ENCODE peak calls at places on chromosomes 5 and 9, in four cellular contexts. O, N, D and L are unnamed samples.

GRCh38 chr5:56247596-56247995 is 14.5 kb upstream of the ANKRD55 start:
- DNase-seq in O (no peak), N (no peak), D (no peak), L (no peak)

GRCh38 chr5:2617461-2617860 is 134.0 kb downstream of the IRX2 start:
- DNase-seq in O (no peak), N (no peak), D (no peak), L (no peak)

GRCh38 chr9:27094640-27095039 is 14.4 kb upstream of the TEK start:
- DNase-seq in O (no peak), N (no peak), D (no peak), L (no peak)

GRCh38 chr9:32968101-32969011 is 33.1 kb downstream of the APTX start:
- DNase-seq in O (peak; percentile 6), N (peak; percentile 33), D (no peak), L (no peak)

GRCh38 chr5:118956727-118957126 is 31.6 kb downstream of the DTWD2 start:
- DNase-seq in O (no peak), N (no peak), D (no peak), L (no peak)

GRCh38 chr5:97026721-97027120 is 90.8 kb downstream of the LNPEP start:
- DNase-seq in O (no peak), N (no peak), D (no peak), L (no peak)

GRCh38 chr5:98827161-98827560 is 53.7 kb downstream of the RGMB start:
- DNase-seq in O (peak; percentile 45), N (peak; percentile 38), D (no peak), L (no peak)

GRCh38 chr5:65076251-65076869 is 307.6 kb downstream of the CWC27 start:
- DNase-seq in O (peak; percentile 57), N (peak; percentile 83), D (no peak), L (peak; percentile 53)

GRCh38 chr5:173583384-173583783 is 33.1 kb downstream of the BOD1 start:
- DNase-seq in O (no peak), N (no peak), D (no peak), L (no peak)

GRCh38 chr5:159774476-159775031 is 141.7 kb upstream of the ADRA1B start:
- DNase-seq in O (no peak), N (no peak), D (no peak), L (no peak)

GRCh38 chr5:54049144-54049543 is 261.2 kb downstream of the ARL15 start:
- DNase-seq in O (no peak), N (no peak), D (no peak), L (no peak)

GRCh38 chr9:15249042-15249818 is 57.8 kb downstream of the TTC39B start:
- DNase-seq in O (no peak), N (no peak), D (no peak), L (no peak)

GRCh38 chr9:113755433-113755832 is 120.7 kb upstream of the ZNF618 start:
- DNase-seq in O (no peak), N (no peak), D (no peak), L (no peak)

GRCh38 chr9:113753398-113754119 is 122.5 kb upstream of the ZNF618 start:
- DNase-seq in O (no peak), N (no peak), D (no peak), L (no peak)

GRCh38 chr9:113754739-113755138 is 121.4 kb upstream of the ZNF618 start:
- DNase-seq in O (no peak), N (no peak), D (no peak), L (no peak)

GRCh38 chr9:113756476-113757198 is 119.5 kb upstream of the ZNF618 start:
- DNase-seq in O (no peak), N (no peak), D (no peak), L (no peak)
- H3K4me2 ChIP-seq in O (no peak overlapping the region), N (no peak overlapping the region), D (no peak overlapping the region), L (no peak overlapping the region)

DNA sequence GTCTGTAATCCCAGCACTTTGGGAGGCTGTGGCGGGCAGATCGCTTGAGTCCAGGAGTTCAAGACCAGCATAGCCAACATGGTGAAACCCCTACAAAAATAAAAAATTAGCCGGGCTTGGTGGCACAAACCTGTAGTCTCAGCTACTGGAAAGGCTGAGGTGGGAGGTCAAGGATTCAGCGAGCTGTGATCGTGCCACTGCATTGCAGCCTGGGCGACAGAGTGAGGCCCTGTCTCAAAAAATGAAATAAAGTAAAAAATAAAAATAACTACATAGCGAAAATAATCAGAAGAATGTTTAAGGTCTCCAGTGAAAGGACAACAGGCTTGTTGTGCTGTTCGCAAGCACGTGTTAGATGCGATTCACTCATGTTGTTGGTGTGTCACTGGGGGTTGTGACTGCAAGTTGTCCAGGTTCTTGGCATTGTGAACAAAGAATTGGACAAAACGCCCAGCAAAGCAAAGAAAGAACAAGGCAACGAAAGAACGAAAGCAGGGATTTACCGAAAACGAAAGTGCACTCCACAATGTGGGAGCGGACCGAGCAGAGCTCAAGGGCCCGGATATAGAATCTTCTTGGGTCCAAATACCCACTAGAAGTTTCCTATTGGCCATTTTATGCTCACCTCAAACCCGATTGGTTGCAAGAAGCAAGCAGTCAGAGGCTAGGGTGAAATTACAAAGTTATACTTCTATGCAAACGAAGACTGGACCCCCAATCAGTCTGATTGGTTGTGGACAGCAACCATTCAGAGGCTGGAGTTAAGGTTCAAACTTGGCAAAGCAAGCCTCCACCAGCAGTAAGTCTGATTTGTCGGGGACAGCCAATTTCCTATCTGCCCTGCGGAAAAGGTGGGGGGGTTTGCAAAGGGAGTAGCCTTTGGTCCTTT is 844 bp upstream of the MCCC2 start:
- DNase-seq in O (no peak), N (peak; percentile 71), D (peak; percentile 23), L (peak; percentile 7)
- TF ChIP-seq EGR1 in O (no peak), N (no peak), D (no peak), L (no peak)

DNA sequence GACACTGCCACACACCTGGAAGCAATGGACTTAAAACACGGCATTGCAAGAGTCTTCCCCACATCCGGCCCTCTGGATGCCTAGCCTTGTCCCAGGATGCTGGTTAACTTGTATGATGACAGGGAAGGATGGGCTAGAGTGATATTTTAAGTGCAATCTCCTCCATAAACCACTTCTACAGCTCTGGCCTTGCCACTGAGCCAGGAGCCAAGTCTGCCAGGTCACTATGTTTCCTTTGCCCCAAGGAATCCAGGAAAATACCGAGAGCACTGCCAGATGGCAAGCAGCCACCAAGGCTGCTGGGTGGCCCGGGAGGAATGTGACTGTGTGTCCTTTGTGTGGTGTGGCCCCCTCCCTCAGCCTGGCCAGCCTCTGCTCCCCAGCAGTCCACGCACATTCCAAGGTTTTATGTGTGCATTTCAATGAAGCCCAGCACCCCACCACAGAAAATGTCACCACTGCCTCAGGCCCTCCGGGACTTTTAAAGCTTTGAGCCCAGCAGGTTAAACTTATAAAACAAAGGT is 106.0 kb downstream of the FRMD3 start:
- DNase-seq in O (no peak), N (no peak), D (no peak), L (peak; percentile 27)
- H3K4me2 ChIP-seq in O (peak overlapping the region; percentile 36), N (no peak overlapping the region), D (no peak overlapping the region), L (no peak overlapping the region)

GRCh38 chr5:149433524-149434131 is 54.5 kb upstream of the IL17B start:
- DNase-seq in O (no peak), N (no peak), D (no peak), L (no peak)
- TF ChIP-seq EGR1 in O (no peak), N (no peak), D (no peak), L (no peak)

GRCh38 chr9:109441296-109441695 is 56.8 kb downstream of the PTPN3 start:
- DNase-seq in O (no peak), N (no peak), D (no peak), L (no peak)
- H3K4me2 ChIP-seq in O (no peak overlapping the region), N (no peak overlapping the region), D (no peak overlapping the region), L (no peak overlapping the region)

DNA sequence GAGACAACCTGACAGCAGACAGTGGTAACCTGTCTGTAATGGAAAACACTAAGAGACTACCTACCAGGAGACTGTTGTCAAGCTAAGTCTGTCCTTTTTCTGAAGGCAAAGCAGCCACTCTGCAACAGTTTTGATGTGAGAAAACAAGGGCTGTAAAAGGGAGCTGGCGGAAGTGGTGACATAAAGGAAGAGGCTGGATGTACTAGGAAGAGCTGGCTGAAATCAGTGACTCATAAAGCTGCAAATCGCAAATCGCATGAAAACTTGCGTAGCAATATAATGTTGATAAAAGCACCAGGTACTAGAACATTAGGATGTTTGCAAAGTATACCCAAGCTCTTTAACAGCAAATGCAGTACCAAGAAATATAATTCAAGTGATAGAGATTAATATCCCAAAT is 1.4 kb downstream of the NSUN2 start:
- DNase-seq in O (no peak), N (no peak), D (no peak), L (no peak)
- TF ChIP-seq EGR1 in O (no peak), N (no peak), D (no peak), L (no peak)

GRCh38 chr5:76270214-76270613 is 132.9 kb upstream of the IQGAP2 start:
- DNase-seq in O (no peak), N (no peak), D (no peak), L (no peak)
- H3K4me2 ChIP-seq in O (no peak overlapping the region), N (no peak overlapping the region), D (peak overlapping the region; percentile 7), L (no peak overlapping the region)